ENCODE peak calls at places on chromosomes 1 and 21, in six cellular contexts. One of them, this sample, is unnamed.

GRCh38 chr1:246527402-246528088 is 20.5 kb upstream of the SMYD3 start:
- DNase-seq in choroid plexus epithelial cell: no peak
- DNase-seq in fibroblast of lung: no peak
- DNase-seq in colonic mucosa: no peak
- DNase-seq in cardiac muscle cell: peak
- DNase-seq in heart left ventricle: no peak
- DNase-seq in this sample: no peak

GRCh38 chr21:34728479-34728878 is 59.7 kb downstream of the CLIC6 start:
- DNase-seq in choroid plexus epithelial cell: no peak
- DNase-seq in fibroblast of lung: no peak
- DNase-seq in colonic mucosa: peak
- DNase-seq in cardiac muscle cell: no peak
- DNase-seq in heart left ventricle: no peak
- DNase-seq in this sample: no peak

GRCh38 chr1:225766967-225767413 is 10.6 kb upstream of the SRP9 start:
- DNase-seq in choroid plexus epithelial cell: peak
- DNase-seq in fibroblast of lung: peak
- DNase-seq in colonic mucosa: peak
- DNase-seq in cardiac muscle cell: peak
- DNase-seq in heart left ventricle: no peak
- DNase-seq in this sample: peak

GRCh38 chr1:233721003-233721595 is 107.2 kb downstream of the KCNK1 start:
- DNase-seq in choroid plexus epithelial cell: no peak
- DNase-seq in fibroblast of lung: no peak
- DNase-seq in colonic mucosa: no peak
- DNase-seq in cardiac muscle cell: no peak
- DNase-seq in heart left ventricle: no peak
- DNase-seq in this sample: no peak

GRCh38 chr1:108100148-108100547 is 100.0 kb downstream of the SLC25A24 start:
- DNase-seq in choroid plexus epithelial cell: no peak
- DNase-seq in fibroblast of lung: no peak
- DNase-seq in colonic mucosa: no peak
- DNase-seq in cardiac muscle cell: no peak
- DNase-seq in heart left ventricle: no peak
- DNase-seq in this sample: no peak

GRCh38 chr1:17121881-17122280 is 2.6 kb upstream of the PADI2 start:
- DNase-seq in choroid plexus epithelial cell: no peak
- DNase-seq in fibroblast of lung: no peak
- DNase-seq in colonic mucosa: no peak
- DNase-seq in cardiac muscle cell: no peak
- DNase-seq in heart left ventricle: no peak
- DNase-seq in this sample: no peak

GRCh38 chr1:228029281-228029680 is 22.5 kb downstream of the WNT3A start:
- DNase-seq in choroid plexus epithelial cell: no peak
- DNase-seq in fibroblast of lung: no peak
- DNase-seq in colonic mucosa: no peak
- DNase-seq in cardiac muscle cell: no peak
- DNase-seq in heart left ventricle: no peak
- DNase-seq in this sample: no peak

GRCh38 chr1:29514361-29515187 is 278.3 kb downstream of the PTPRU start:
- DNase-seq in choroid plexus epithelial cell: no peak
- DNase-seq in fibroblast of lung: no peak
- DNase-seq in colonic mucosa: no peak
- DNase-seq in cardiac muscle cell: no peak
- DNase-seq in heart left ventricle: no peak
- DNase-seq in this sample: no peak

GRCh38 chr1:231091853-231092301 is 51.8 kb upstream of the FAM89A start:
- DNase-seq in choroid plexus epithelial cell: peak
- DNase-seq in fibroblast of lung: peak
- DNase-seq in colonic mucosa: peak
- DNase-seq in cardiac muscle cell: peak
- DNase-seq in heart left ventricle: no peak
- DNase-seq in this sample: peak

GRCh38 chr1:154972517-154973343 is 1.8 kb upstream of the CKS1B start:
- DNase-seq in choroid plexus epithelial cell: peak
- DNase-seq in fibroblast of lung: peak
- DNase-seq in colonic mucosa: peak
- DNase-seq in cardiac muscle cell: peak
- DNase-seq in heart left ventricle: no peak
- DNase-seq in this sample: peak

GRCh38 chr1:110298991-110299390 is 40.2 kb upstream of the RBM15 start:
- DNase-seq in choroid plexus epithelial cell: no peak
- DNase-seq in fibroblast of lung: no peak
- DNase-seq in colonic mucosa: no peak
- DNase-seq in cardiac muscle cell: no peak
- DNase-seq in heart left ventricle: no peak
- DNase-seq in this sample: no peak

GRCh38 chr1:44817771-44818495 is 9.6 kb downstream of the BTBD19 start:
- DNase-seq in choroid plexus epithelial cell: no peak
- DNase-seq in fibroblast of lung: no peak
- DNase-seq in colonic mucosa: no peak
- DNase-seq in cardiac muscle cell: no peak
- DNase-seq in heart left ventricle: peak
- DNase-seq in this sample: no peak

GRCh38 chr1:29810121-29811120 is 574.1 kb downstream of the PTPRU start:
- DNase-seq in choroid plexus epithelial cell: no peak
- DNase-seq in fibroblast of lung: no peak
- DNase-seq in colonic mucosa: no peak
- DNase-seq in cardiac muscle cell: no peak
- DNase-seq in heart left ventricle: no peak
- DNase-seq in this sample: no peak

GRCh38 chr1:153869486-153869885 is 53.3 kb downstream of the GATAD2B start:
- DNase-seq in choroid plexus epithelial cell: no peak
- DNase-seq in fibroblast of lung: no peak
- DNase-seq in colonic mucosa: no peak
- DNase-seq in cardiac muscle cell: no peak
- DNase-seq in heart left ventricle: no peak
- DNase-seq in this sample: no peak

GRCh38 chr1:34750610-34751009 is 4.2 kb upstream of the GJB5 start:
- DNase-seq in choroid plexus epithelial cell: no peak
- DNase-seq in fibroblast of lung: no peak
- DNase-seq in colonic mucosa: no peak
- DNase-seq in cardiac muscle cell: no peak
- DNase-seq in heart left ventricle: no peak
- DNase-seq in this sample: no peak

GRCh38 chr1:231460614-231461013 is 38.5 kb upstream of the EGLN1 start:
- DNase-seq in choroid plexus epithelial cell: peak
- DNase-seq in fibroblast of lung: no peak
- DNase-seq in colonic mucosa: no peak
- DNase-seq in cardiac muscle cell: peak
- DNase-seq in heart left ventricle: no peak
- DNase-seq in this sample: peak

GRCh38 chr21:42350899-42351543 is at the start of gene TFF2:
- DNase-seq in choroid plexus epithelial cell: no peak
- DNase-seq in fibroblast of lung: no peak
- DNase-seq in colonic mucosa: no peak
- DNase-seq in cardiac muscle cell: no peak
- DNase-seq in heart left ventricle: no peak
- DNase-seq in this sample: no peak

GRCh38 chr1:14780271-14780670 is 181.8 kb downstream of the KAZN start:
- DNase-seq in choroid plexus epithelial cell: no peak
- DNase-seq in fibroblast of lung: no peak
- DNase-seq in colonic mucosa: no peak
- DNase-seq in cardiac muscle cell: peak
- DNase-seq in heart left ventricle: no peak
- DNase-seq in this sample: no peak

GRCh38 chr1:49971088-49971487 is 52.7 kb downstream of the AGBL4 start:
- DNase-seq in choroid plexus epithelial cell: no peak
- DNase-seq in fibroblast of lung: no peak
- DNase-seq in colonic mucosa: no peak
- DNase-seq in cardiac muscle cell: no peak
- DNase-seq in heart left ventricle: no peak
- DNase-seq in this sample: no peak

GRCh38 chr1:116064616-116065015 is 46.6 kb upstream of the MAB21L3 start:
- DNase-seq in choroid plexus epithelial cell: peak
- DNase-seq in fibroblast of lung: peak
- DNase-seq in colonic mucosa: no peak
- DNase-seq in cardiac muscle cell: peak
- DNase-seq in heart left ventricle: no peak
- DNase-seq in this sample: peak

GRCh38 chr1:96306809-96307208 is 414.8 kb upstream of the PTBP2 start:
- DNase-seq in choroid plexus epithelial cell: peak
- DNase-seq in fibroblast of lung: peak
- DNase-seq in colonic mucosa: no peak
- DNase-seq in cardiac muscle cell: peak
- DNase-seq in heart left ventricle: no peak
- DNase-seq in this sample: peak

GRCh38 chr1:31576743-31577455 is 584 bp downstream of the TINAGL1 start:
- DNase-seq in choroid plexus epithelial cell: no peak
- DNase-seq in fibroblast of lung: no peak
- DNase-seq in colonic mucosa: peak
- DNase-seq in cardiac muscle cell: no peak
- DNase-seq in heart left ventricle: no peak
- DNase-seq in this sample: no peak

GRCh38 chr1:31574749-31575372 is 1.5 kb upstream of the TINAGL1 start:
- DNase-seq in choroid plexus epithelial cell: no peak
- DNase-seq in fibroblast of lung: no peak
- DNase-seq in colonic mucosa: peak
- DNase-seq in cardiac muscle cell: no peak
- DNase-seq in heart left ventricle: no peak
- DNase-seq in this sample: no peak

GRCh38 chr1:31577515-31578191 is 1.3 kb downstream of the TINAGL1 start:
- DNase-seq in choroid plexus epithelial cell: peak
- DNase-seq in fibroblast of lung: peak
- DNase-seq in colonic mucosa: peak
- DNase-seq in cardiac muscle cell: peak
- DNase-seq in heart left ventricle: no peak
- DNase-seq in this sample: peak

GRCh38 chr1:31575373-31576140 is 758 bp upstream of the TINAGL1 start:
- DNase-seq in choroid plexus epithelial cell: no peak
- DNase-seq in fibroblast of lung: no peak
- DNase-seq in colonic mucosa: peak
- DNase-seq in cardiac muscle cell: no peak
- DNase-seq in heart left ventricle: no peak
- DNase-seq in this sample: no peak

GRCh38 chr1:31576201-31576669 is at the start of gene TINAGL1:
- DNase-seq in choroid plexus epithelial cell: peak
- DNase-seq in fibroblast of lung: no peak
- DNase-seq in colonic mucosa: peak
- DNase-seq in cardiac muscle cell: no peak
- DNase-seq in heart left ventricle: peak
- DNase-seq in this sample: no peak
- H3K4me3 ChIP-seq in choroid plexus epithelial cell: peak
- H3K4me3 ChIP-seq in fibroblast of lung: peak
- H3K4me3 ChIP-seq in colonic mucosa: peak
- H3K4me3 ChIP-seq in cardiac muscle cell: no peak
- H3K4me3 ChIP-seq in heart left ventricle: peak
- H3K4me3 ChIP-seq in this sample: peak

GRCh38 chr1:182029379-182030331 is 31.9 kb downstream of the ZNF648 start:
- DNase-seq in choroid plexus epithelial cell: peak
- DNase-seq in fibroblast of lung: peak
- DNase-seq in colonic mucosa: peak
- DNase-seq in cardiac muscle cell: peak
- DNase-seq in heart left ventricle: peak
- DNase-seq in this sample: peak

GRCh38 chr1:182032251-182032650 is 29.3 kb downstream of the ZNF648 start:
- DNase-seq in choroid plexus epithelial cell: no peak
- DNase-seq in fibroblast of lung: no peak
- DNase-seq in colonic mucosa: no peak
- DNase-seq in cardiac muscle cell: no peak
- DNase-seq in heart left ventricle: no peak
- DNase-seq in this sample: no peak

GRCh38 chr1:182038220-182038619 is 23.3 kb downstream of the ZNF648 start:
- DNase-seq in choroid plexus epithelial cell: no peak
- DNase-seq in fibroblast of lung: no peak
- DNase-seq in colonic mucosa: no peak
- DNase-seq in cardiac muscle cell: no peak
- DNase-seq in heart left ventricle: no peak
- DNase-seq in this sample: no peak

GRCh38 chr1:182035097-182035770 is 26.3 kb downstream of the ZNF648 start:
- DNase-seq in choroid plexus epithelial cell: no peak
- DNase-seq in fibroblast of lung: no peak
- DNase-seq in colonic mucosa: no peak
- DNase-seq in cardiac muscle cell: no peak
- DNase-seq in heart left ventricle: no peak
- DNase-seq in this sample: no peak
- TF ChIP-seq CTCF in choroid plexus epithelial cell: no peak
- TF ChIP-seq CTCF in fibroblast of lung: no peak
- TF ChIP-seq CTCF in colonic mucosa: no peak
- TF ChIP-seq CTCF in cardiac muscle cell: no peak
- TF ChIP-seq CTCF in heart left ventricle: no peak
- TF ChIP-seq CTCF in this sample: no peak

GRCh38 chr1:35935436-35935835 is 4.5 kb downstream of the AGO3 start:
- DNase-seq in choroid plexus epithelial cell: peak
- DNase-seq in fibroblast of lung: peak
- DNase-seq in colonic mucosa: no peak
- DNase-seq in cardiac muscle cell: peak
- DNase-seq in heart left ventricle: no peak
- DNase-seq in this sample: peak
- H3K4me3 ChIP-seq in choroid plexus epithelial cell: no peak
- H3K4me3 ChIP-seq in fibroblast of lung: no peak
- H3K4me3 ChIP-seq in colonic mucosa: no peak
- H3K4me3 ChIP-seq in cardiac muscle cell: peak
- H3K4me3 ChIP-seq in heart left ventricle: no peak
- H3K4me3 ChIP-seq in this sample: no peak

GRCh38 chr1:98985687-98986086 is 19.0 kb downstream of the PLPPR5 start:
- DNase-seq in choroid plexus epithelial cell: no peak
- DNase-seq in fibroblast of lung: no peak
- DNase-seq in colonic mucosa: no peak
- DNase-seq in cardiac muscle cell: no peak
- DNase-seq in heart left ventricle: no peak
- DNase-seq in this sample: no peak

GRCh38 chr1:98992844-98993243 is 11.8 kb downstream of the PLPPR5 start:
- DNase-seq in choroid plexus epithelial cell: no peak
- DNase-seq in fibroblast of lung: no peak
- DNase-seq in colonic mucosa: no peak
- DNase-seq in cardiac muscle cell: no peak
- DNase-seq in heart left ventricle: no peak
- DNase-seq in this sample: no peak

GRCh38 chr1:98988906-98989603 is 15.6 kb downstream of the PLPPR5 start:
- DNase-seq in choroid plexus epithelial cell: peak
- DNase-seq in fibroblast of lung: no peak
- DNase-seq in colonic mucosa: no peak
- DNase-seq in cardiac muscle cell: peak
- DNase-seq in heart left ventricle: no peak
- DNase-seq in this sample: peak

DNA sequence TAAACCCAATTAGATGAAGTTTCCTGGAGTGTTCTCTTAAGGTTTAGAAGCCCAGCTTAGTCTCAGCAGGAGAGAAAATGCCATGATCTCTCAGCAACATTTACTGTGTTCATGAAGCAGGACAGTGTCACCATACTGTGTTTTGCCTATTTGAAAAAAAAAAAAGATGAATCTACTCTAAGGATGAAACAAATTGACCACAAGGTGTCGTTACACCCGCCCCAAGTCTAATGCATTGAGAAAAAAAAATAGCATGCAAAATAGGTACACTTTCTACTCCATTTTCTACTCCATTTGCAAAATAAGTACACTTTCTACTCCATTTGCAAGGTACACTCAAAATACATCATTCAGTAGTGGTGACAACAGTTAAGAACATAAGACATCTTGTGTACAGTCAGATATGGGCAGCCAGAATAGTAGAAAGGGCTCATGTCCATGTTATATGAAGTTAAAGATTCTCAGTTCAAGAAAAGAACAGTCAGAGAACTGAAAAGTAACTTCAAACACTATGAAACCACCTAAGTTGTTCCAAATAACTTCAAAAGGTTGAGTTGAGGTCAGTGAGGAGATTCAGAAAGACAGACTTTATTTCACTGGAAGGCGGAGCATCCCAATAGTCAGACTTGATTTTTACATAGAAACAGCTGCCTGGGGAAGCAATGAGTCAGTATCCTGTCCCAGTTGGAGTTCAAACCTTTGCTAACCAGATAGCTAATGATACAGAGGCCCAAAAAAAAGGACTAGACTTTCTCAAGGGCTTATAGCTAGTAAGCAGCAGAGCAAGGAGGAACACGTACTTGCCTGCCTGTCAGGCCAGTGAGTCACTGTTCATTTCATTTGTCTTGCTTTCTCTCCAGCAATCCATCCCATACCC is 13.3 kb downstream of the PLPPR5 start:
- DNase-seq in choroid plexus epithelial cell: peak
- DNase-seq in fibroblast of lung: peak
- DNase-seq in colonic mucosa: no peak
- DNase-seq in cardiac muscle cell: peak
- DNase-seq in heart left ventricle: no peak
- DNase-seq in this sample: peak
- TF ChIP-seq CTCF in choroid plexus epithelial cell: peak
- TF ChIP-seq CTCF in fibroblast of lung: no peak
- TF ChIP-seq CTCF in colonic mucosa: peak
- TF ChIP-seq CTCF in cardiac muscle cell: peak
- TF ChIP-seq CTCF in heart left ventricle: no peak
- TF ChIP-seq CTCF in this sample: peak